ENCODE peak calls at places on chromosomes 16 and 17, in eight cellular contexts. One of them, this sample, is unnamed.
A peak's percentile ranks its signal among the peaks of the same experiment; 100 is the strongest.

GRCh38 chr16:1825864-1826690 is 548 bp downstream of the HAGH start:
- DNase-seq in adrenal gland: peak; percentile 69
- DNase-seq in H1: no peak
- DNase-seq in A673: peak; percentile 59
- DNase-seq in tibial nerve: no peak
- DNase-seq in neural progenitor cell: peak; percentile 91
- DNase-seq in suprapubic skin: no peak
- DNase-seq in GM23248: peak; percentile 82
- DNase-seq in this sample: no peak

GRCh38 chr16:67399218-67399733 is 6.0 kb upstream of the TPPP3 start:
- DNase-seq in adrenal gland: peak; percentile 32
- DNase-seq in H1: peak; percentile 49
- DNase-seq in A673: peak; percentile 54
- DNase-seq in tibial nerve: no peak
- DNase-seq in neural progenitor cell: peak; percentile 90
- DNase-seq in suprapubic skin: peak; percentile 72
- DNase-seq in GM23248: peak; percentile 48
- DNase-seq in this sample: no peak

GRCh38 chr17:34252138-34252889 is 2.8 kb upstream of the CCL2 start:
- DNase-seq in adrenal gland: peak; percentile 97
- DNase-seq in H1: no peak
- DNase-seq in A673: no peak
- DNase-seq in tibial nerve: peak; percentile 97
- DNase-seq in neural progenitor cell: no peak
- DNase-seq in suprapubic skin: peak; percentile 95
- DNase-seq in GM23248: peak; percentile 88
- DNase-seq in this sample: no peak

GRCh38 chr17:61479493-61480413 is 27.5 kb downstream of the TBX4 start:
- DNase-seq in adrenal gland: no peak
- DNase-seq in H1: no peak
- DNase-seq in A673: no peak
- DNase-seq in tibial nerve: no peak
- DNase-seq in neural progenitor cell: no peak
- DNase-seq in suprapubic skin: no peak
- DNase-seq in GM23248: no peak
- DNase-seq in this sample: no peak

GRCh38 chr16:67430504-67431076 is 331 bp upstream of the HSD11B2 start:
- DNase-seq in adrenal gland: peak; percentile 56
- DNase-seq in H1: no peak
- DNase-seq in A673: peak; percentile 38
- DNase-seq in tibial nerve: no peak
- DNase-seq in neural progenitor cell: peak; percentile 57
- DNase-seq in suprapubic skin: no peak
- DNase-seq in GM23248: peak; percentile 41
- DNase-seq in this sample: no peak

GRCh38 chr17:49343273-49343672 is 18.8 kb downstream of the ZNF652 start:
- DNase-seq in adrenal gland: no peak
- DNase-seq in H1: no peak
- DNase-seq in A673: peak; percentile 70
- DNase-seq in tibial nerve: no peak
- DNase-seq in neural progenitor cell: no peak
- DNase-seq in suprapubic skin: no peak
- DNase-seq in GM23248: peak; percentile 73
- DNase-seq in this sample: no peak

GRCh38 chr16:28569968-28570752 is 16.4 kb downstream of the SGF29 start:
- DNase-seq in adrenal gland: no peak
- DNase-seq in H1: no peak
- DNase-seq in A673: no peak
- DNase-seq in tibial nerve: no peak
- DNase-seq in neural progenitor cell: no peak
- DNase-seq in suprapubic skin: no peak
- DNase-seq in GM23248: no peak
- DNase-seq in this sample: no peak

GRCh38 chr16:69055003-69055402 is 50.5 kb upstream of the HAS3 start:
- DNase-seq in adrenal gland: no peak
- DNase-seq in H1: no peak
- DNase-seq in A673: no peak
- DNase-seq in tibial nerve: no peak
- DNase-seq in neural progenitor cell: no peak
- DNase-seq in suprapubic skin: no peak
- DNase-seq in GM23248: no peak
- DNase-seq in this sample: no peak

GRCh38 chr17:50593321-50593720 is 32.8 kb downstream of the CACNA1G start:
- DNase-seq in adrenal gland: no peak
- DNase-seq in H1: no peak
- DNase-seq in A673: no peak
- DNase-seq in tibial nerve: no peak
- DNase-seq in neural progenitor cell: peak; percentile 94
- DNase-seq in suprapubic skin: no peak
- DNase-seq in GM23248: no peak
- DNase-seq in this sample: no peak

GRCh38 chr17:41664172-41664457 is 24.6 kb upstream of the EIF1 start:
- DNase-seq in adrenal gland: no peak
- DNase-seq in H1: no peak
- DNase-seq in A673: no peak
- DNase-seq in tibial nerve: no peak
- DNase-seq in neural progenitor cell: no peak
- DNase-seq in suprapubic skin: no peak
- DNase-seq in GM23248: no peak
- DNase-seq in this sample: no peak

GRCh38 chr17:66301864-66302741 is at the start of gene PRKCA:
- DNase-seq in adrenal gland: peak; percentile 70
- DNase-seq in H1: no peak
- DNase-seq in A673: peak; percentile 84
- DNase-seq in tibial nerve: peak; percentile 37
- DNase-seq in neural progenitor cell: peak; percentile 92
- DNase-seq in suprapubic skin: peak; percentile 75
- DNase-seq in GM23248: peak; percentile 92
- DNase-seq in this sample: no peak

GRCh38 chr17:80047176-80047575 is 10.7 kb downstream of the CCDC40 start:
- DNase-seq in adrenal gland: no peak
- DNase-seq in H1: no peak
- DNase-seq in A673: no peak
- DNase-seq in tibial nerve: no peak
- DNase-seq in neural progenitor cell: no peak
- DNase-seq in suprapubic skin: no peak
- DNase-seq in GM23248: no peak
- DNase-seq in this sample: no peak

GRCh38 chr17:2215616-2216364 is 87.8 kb downstream of the SMG6 start:
- DNase-seq in adrenal gland: peak; percentile 72
- DNase-seq in H1: no peak
- DNase-seq in A673: peak; percentile 87
- DNase-seq in tibial nerve: peak; percentile 73
- DNase-seq in neural progenitor cell: peak; percentile 60
- DNase-seq in suprapubic skin: peak; percentile 79
- DNase-seq in GM23248: peak; percentile 94
- DNase-seq in this sample: peak; percentile 22
- H3K27ac ChIP-seq in adrenal gland: peak overlapping the region; percentile 95
- H3K27ac ChIP-seq in H1: no peak overlapping the region
- H3K27ac ChIP-seq in A673: peak overlapping the region; percentile 77
- H3K27ac ChIP-seq in tibial nerve: peak overlapping the region; percentile 95
- H3K27ac ChIP-seq in neural progenitor cell: no peak overlapping the region
- H3K27ac ChIP-seq in suprapubic skin: peak overlapping the region; percentile 89
- H3K27ac ChIP-seq in GM23248: peak overlapping the region; percentile 99
- H3K27ac ChIP-seq in this sample: peak overlapping the region; percentile 86

GRCh38 chr17:17214646-17215436 is 8.7 kb upstream of the PLD6 start:
- DNase-seq in adrenal gland: no peak
- DNase-seq in H1: no peak
- DNase-seq in A673: no peak
- DNase-seq in tibial nerve: no peak
- DNase-seq in neural progenitor cell: no peak
- DNase-seq in suprapubic skin: no peak
- DNase-seq in GM23248: no peak
- DNase-seq in this sample: no peak

GRCh38 chr17:17213775-17214174 is 7.6 kb upstream of the PLD6 start:
- DNase-seq in adrenal gland: no peak
- DNase-seq in H1: no peak
- DNase-seq in A673: no peak
- DNase-seq in tibial nerve: no peak
- DNase-seq in neural progenitor cell: no peak
- DNase-seq in suprapubic skin: no peak
- DNase-seq in GM23248: no peak
- DNase-seq in this sample: no peak

GRCh38 chr17:17216776-17217175 is 10.6 kb upstream of the PLD6 start:
- DNase-seq in adrenal gland: no peak
- DNase-seq in H1: no peak
- DNase-seq in A673: no peak
- DNase-seq in tibial nerve: no peak
- DNase-seq in neural progenitor cell: no peak
- DNase-seq in suprapubic skin: no peak
- DNase-seq in GM23248: no peak
- DNase-seq in this sample: no peak

GRCh38 chr17:17215575-17215974 is 9.4 kb upstream of the PLD6 start:
- DNase-seq in adrenal gland: no peak
- DNase-seq in H1: no peak
- DNase-seq in A673: no peak
- DNase-seq in tibial nerve: no peak
- DNase-seq in neural progenitor cell: no peak
- DNase-seq in suprapubic skin: no peak
- DNase-seq in GM23248: no peak
- DNase-seq in this sample: no peak

DNA sequence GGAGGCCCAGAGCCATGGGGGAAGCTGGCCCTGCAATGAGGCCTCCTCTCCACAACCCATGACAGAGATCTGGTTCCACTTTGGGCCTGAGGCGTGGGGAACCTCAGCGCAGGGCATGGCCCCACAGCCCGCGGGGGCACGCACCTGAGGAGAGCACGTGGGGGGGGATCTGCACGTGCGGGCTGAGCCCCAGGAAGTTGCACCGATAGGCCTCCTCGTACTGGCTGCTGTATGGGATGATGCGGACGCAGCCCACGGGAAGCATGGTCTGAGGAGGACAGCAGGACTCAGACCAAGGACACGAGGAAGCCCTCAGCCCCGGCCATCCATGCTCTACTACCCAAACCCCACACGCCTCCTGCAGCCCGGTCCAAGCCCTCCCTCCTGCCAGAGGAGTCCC is 10.1 kb upstream of the PLD6 start:
- DNase-seq in adrenal gland: no peak
- DNase-seq in H1: no peak
- DNase-seq in A673: no peak
- DNase-seq in tibial nerve: no peak
- DNase-seq in neural progenitor cell: no peak
- DNase-seq in suprapubic skin: no peak
- DNase-seq in GM23248: no peak
- DNase-seq in this sample: no peak
- H3K4me3 ChIP-seq in adrenal gland: no peak overlapping the region
- H3K4me3 ChIP-seq in H1: no peak overlapping the region
- H3K4me3 ChIP-seq in A673: no peak overlapping the region
- H3K4me3 ChIP-seq in tibial nerve: no peak overlapping the region
- H3K4me3 ChIP-seq in neural progenitor cell: no peak overlapping the region
- H3K4me3 ChIP-seq in suprapubic skin: no peak overlapping the region
- H3K4me3 ChIP-seq in GM23248: no peak overlapping the region
- H3K4me3 ChIP-seq in this sample: no peak overlapping the region

DNA sequence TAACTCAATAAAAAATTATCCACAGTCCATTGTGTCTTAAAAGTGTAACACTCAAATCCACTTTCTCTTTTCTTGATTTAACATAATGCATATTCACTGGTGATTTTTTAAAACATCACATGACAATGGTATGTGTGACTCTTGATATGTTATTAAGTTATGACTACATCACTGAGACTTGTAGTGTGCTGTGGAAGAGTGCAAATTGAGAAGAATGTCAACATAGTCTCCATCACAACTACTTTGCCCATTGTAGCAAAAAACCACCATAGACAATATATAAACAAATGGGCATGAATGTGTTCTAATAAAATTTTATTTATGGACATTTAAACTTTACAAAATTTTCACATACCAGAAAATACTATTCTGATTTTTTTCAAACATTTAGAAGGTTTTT is 380.7 kb upstream of the PMFBP1 start:
- DNase-seq in adrenal gland: no peak
- DNase-seq in H1: no peak
- DNase-seq in A673: no peak
- DNase-seq in tibial nerve: no peak
- DNase-seq in neural progenitor cell: no peak
- DNase-seq in suprapubic skin: no peak
- DNase-seq in GM23248: peak; percentile 4
- DNase-seq in this sample: no peak
- H3K9me3 ChIP-seq in adrenal gland: no peaks in the 10 kb centered on the region
- H3K9me3 ChIP-seq in H1: no peaks in the 10 kb centered on the region
- H3K9me3 ChIP-seq in A673: no peaks in the 10 kb centered on the region
- H3K9me3 ChIP-seq in tibial nerve: no peaks in the 10 kb centered on the region
- H3K9me3 ChIP-seq in neural progenitor cell: peaks cover 4% of the 10 kb centered on the region
- H3K9me3 ChIP-seq in suprapubic skin: no peaks in the 10 kb centered on the region
- H3K9me3 ChIP-seq in GM23248: no peaks in the 10 kb centered on the region
- H3K9me3 ChIP-seq in this sample: no peaks in the 10 kb centered on the region

GRCh38 chr17:57808882-57809281 is 41.0 kb downstream of the MRPS23 start:
- DNase-seq in adrenal gland: no peak
- DNase-seq in H1: no peak
- DNase-seq in A673: peak; percentile 54
- DNase-seq in tibial nerve: no peak
- DNase-seq in neural progenitor cell: no peak
- DNase-seq in suprapubic skin: no peak
- DNase-seq in GM23248: no peak
- DNase-seq in this sample: no peak

GRCh38 chr17:57806083-57806830 is 43.6 kb downstream of the MRPS23 start:
- DNase-seq in adrenal gland: no peak
- DNase-seq in H1: no peak
- DNase-seq in A673: no peak
- DNase-seq in tibial nerve: no peak
- DNase-seq in neural progenitor cell: no peak
- DNase-seq in suprapubic skin: no peak
- DNase-seq in GM23248: no peak
- DNase-seq in this sample: no peak

GRCh38 chr17:57809879-57810278 is 40.0 kb downstream of the MRPS23 start:
- DNase-seq in adrenal gland: no peak
- DNase-seq in H1: no peak
- DNase-seq in A673: no peak
- DNase-seq in tibial nerve: no peak
- DNase-seq in neural progenitor cell: no peak
- DNase-seq in suprapubic skin: no peak
- DNase-seq in GM23248: no peak
- DNase-seq in this sample: no peak

GRCh38 chr17:57810740-57811632 is 38.9 kb downstream of the MRPS23 start:
- DNase-seq in adrenal gland: peak; percentile 56
- DNase-seq in H1: no peak
- DNase-seq in A673: peak; percentile 98
- DNase-seq in tibial nerve: peak; percentile 24
- DNase-seq in neural progenitor cell: no peak
- DNase-seq in suprapubic skin: peak; percentile 59
- DNase-seq in GM23248: peak; percentile 52
- DNase-seq in this sample: peak; percentile 87

DNA sequence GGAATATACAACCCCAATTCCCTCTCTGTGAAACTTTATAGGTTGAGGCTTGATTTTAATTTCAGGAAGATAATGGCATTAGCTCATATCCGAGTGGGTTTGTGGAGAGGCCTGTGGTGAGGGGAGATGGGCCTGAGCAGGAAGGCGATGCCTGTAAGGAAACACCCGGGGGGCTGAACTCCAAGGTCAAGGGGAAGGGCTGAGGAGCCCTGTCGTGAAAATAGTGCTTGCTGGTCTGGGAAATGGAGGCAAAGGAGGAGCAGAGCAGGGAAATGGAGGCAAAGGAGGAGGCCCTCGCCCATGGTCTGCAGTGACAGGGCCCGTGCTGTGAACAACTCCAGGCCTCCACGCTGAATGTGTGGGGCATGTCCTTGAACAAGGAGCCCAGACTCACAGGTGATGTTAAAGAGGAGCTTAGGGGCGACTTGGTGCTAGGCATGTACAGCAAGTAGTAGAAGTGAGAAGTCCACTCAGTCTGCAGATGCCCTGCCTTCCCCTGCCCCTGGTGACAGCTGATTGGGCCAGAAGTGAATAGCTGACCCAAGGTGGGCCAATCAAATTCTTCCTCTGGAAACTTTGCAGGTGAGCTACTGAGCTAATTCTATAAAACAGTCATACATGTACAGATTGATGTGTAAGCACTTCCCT is 38.1 kb downstream of the MRPS23 start:
- DNase-seq in adrenal gland: no peak
- DNase-seq in H1: no peak
- DNase-seq in A673: no peak
- DNase-seq in tibial nerve: no peak
- DNase-seq in neural progenitor cell: no peak
- DNase-seq in suprapubic skin: no peak
- DNase-seq in GM23248: no peak
- DNase-seq in this sample: no peak
- H3K27ac ChIP-seq in adrenal gland: peak overlapping the region; percentile 68
- H3K27ac ChIP-seq in H1: no peak overlapping the region
- H3K27ac ChIP-seq in A673: peak overlapping the region; percentile 68
- H3K27ac ChIP-seq in tibial nerve: no peak overlapping the region
- H3K27ac ChIP-seq in neural progenitor cell: no peak overlapping the region
- H3K27ac ChIP-seq in suprapubic skin: no peak overlapping the region
- H3K27ac ChIP-seq in GM23248: no peak overlapping the region
- H3K27ac ChIP-seq in this sample: no peak overlapping the region